ENCODE peak calls at places on chromosomes 2 and 18, in ten cellular contexts. E is coronary artery, D is upper lobe of left lung, N is sigmoid colon, Z is psoas muscle, B is kidney, G is neural progenitor cell, U is left lung, V is heart right ventricle, O is fibroblast of mammary gland. F is an unnamed sample.

GRCh38 chr2:16191431-16192200 is 251.3 kb downstream of the MYCN start:
- DNase-seq in D (no peak), U (no peak), O (no peak), G (no peak), E (no peak), N (no peak), B (no peak), V (no peak), Z (no peak), F (no peak)

GRCh38 chr2:9908639-9909038 is 42.9 kb upstream of the GRHL1 start:
- DNase-seq in G (no peak), N (no peak), E (no peak), Z (no peak), V (no peak), O (no peak), B (no peak), D (no peak), U (no peak), F (no peak)

GRCh38 chr2:61726456-61727209 is 127.2 kb downstream of the FAM161A start:
- DNase-seq in O (no peak), N (no peak), E (no peak), V (no peak), G (no peak), B (no peak), Z (no peak), D (no peak), U (no peak), F (no peak)

GRCh38 chr2:178283519-178283918 is 89.2 kb downstream of the OSBPL6 start:
- DNase-seq in Z (no peak), G (no peak), B (no peak), O (no peak), N (no peak), U (no peak), E (no peak), V (no peak), D (no peak), F (no peak)

GRCh38 chr2:238518127-238518827 is 91.5 kb downstream of the ASB1 start:
- DNase-seq in O (peak; percentile 99), E (no peak), G (no peak), U (no peak), B (peak; percentile 23), Z (no peak), D (no peak), N (no peak), V (no peak), F (no peak)

GRCh38 chr2:20526666-20527065 is 79.8 kb downstream of the RHOB start:
- DNase-seq in O (peak; percentile 52), Z (no peak), U (no peak), G (no peak), D (no peak), E (no peak), N (peak; percentile 67), B (no peak), V (peak; percentile 43), F (no peak)

GRCh38 chr2:223050900-223051299 is 1.1 kb upstream of the KCNE4 start:
- DNase-seq in Z (no peak), N (peak; percentile 67), G (no peak), D (no peak), E (no peak), O (peak; percentile 58), U (no peak), V (peak; percentile 35), B (no peak), F (no peak)

GRCh38 chr2:72035518-72036172 is 112.0 kb downstream of the CYP26B1 start:
- DNase-seq in U (peak; percentile 31), G (no peak), B (no peak), O (peak; percentile 61), D (no peak), E (no peak), V (no peak), Z (no peak), N (no peak), F (peak; percentile 39)

GRCh38 chr2:109380502-109381326 is 233.1 kb downstream of the SEPTIN10 start:
- DNase-seq in V (no peak), E (peak; percentile 55), B (peak; percentile 41), D (peak; percentile 15), Z (peak; percentile 90), U (peak; percentile 41), O (peak; percentile 38), G (no peak), N (peak; percentile 42), F (peak; percentile 29)

DNA sequence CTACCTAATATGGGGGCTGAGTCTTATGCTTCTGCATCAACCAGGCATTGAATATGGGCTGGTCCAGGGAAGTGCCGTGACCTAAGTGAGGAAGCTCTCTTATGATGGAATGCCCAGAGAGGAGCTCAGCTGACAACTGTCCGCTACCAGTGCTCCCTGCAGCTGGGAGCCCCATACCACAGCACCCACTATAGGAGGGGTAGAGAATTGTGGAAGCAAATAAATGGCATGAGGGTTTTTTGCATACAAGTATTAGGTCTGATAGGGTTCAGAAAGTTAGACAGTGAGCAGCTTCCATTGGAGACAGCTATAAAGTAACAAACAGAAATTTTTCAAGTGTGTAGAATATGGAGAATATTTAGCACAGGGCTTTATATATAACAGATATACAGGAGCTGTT is 4.6 kb downstream of the TIMM21 start:
- DNase-seq in V (no peak), D (no peak), U (no peak), E (no peak), N (no peak), Z (no peak), G (no peak), O (no peak), B (no peak), F (no peak)
- TF ChIP-seq CTCF in V (no peak), D (no peak), U (no peak), E (no peak), N (no peak), Z (no peak), G (no peak), O (no peak), B (no peak), F (no peak)

GRCh38 chr2:44929680-44930273 is 11.7 kb upstream of the SIX3 start:
- DNase-seq in D (no peak), Z (no peak), N (no peak), O (no peak), V (no peak), G (peak; percentile 81), U (peak; percentile 69), B (no peak), E (no peak), F (no peak)
- H3K4me3 ChIP-seq in D (no peak overlapping the region), Z (no peak overlapping the region), N (no peak overlapping the region), O (no peak overlapping the region), V (no peak overlapping the region), G (peak overlapping the region; percentile 42), U (no peak overlapping the region), B (no peak overlapping the region), E (peak overlapping the region; percentile 48), F (no peak overlapping the region)

DNA sequence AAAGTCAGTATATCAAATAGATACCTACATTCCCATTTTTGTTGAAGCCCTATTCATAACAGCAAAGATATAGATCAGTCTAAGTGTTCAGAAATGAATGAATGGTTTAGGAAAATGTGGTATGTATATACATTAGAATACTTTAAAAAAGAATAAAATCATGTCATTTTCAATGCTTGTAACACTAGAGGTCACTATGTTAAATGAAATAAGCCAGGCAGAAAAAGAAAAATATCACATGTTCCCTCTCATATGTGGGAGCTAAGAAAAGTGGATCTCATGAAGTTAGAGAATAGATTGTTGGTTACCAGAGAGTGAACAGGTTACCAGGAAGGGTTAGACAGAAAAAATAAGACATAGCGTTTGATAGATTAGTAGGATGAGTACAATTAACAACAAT is 1111.0 kb upstream of the SLC39A10 start:
- DNase-seq in E (no peak), N (no peak), G (no peak), U (no peak), V (no peak), D (no peak), O (peak; percentile 9), B (no peak), Z (no peak), F (no peak)
- TF ChIP-seq CTCF in E (no peak), N (no peak), G (peak; percentile 49), U (no peak), V (no peak), D (no peak), O (peak; percentile 8), B (no peak), Z (no peak), F (peak; percentile 53)

DNA sequence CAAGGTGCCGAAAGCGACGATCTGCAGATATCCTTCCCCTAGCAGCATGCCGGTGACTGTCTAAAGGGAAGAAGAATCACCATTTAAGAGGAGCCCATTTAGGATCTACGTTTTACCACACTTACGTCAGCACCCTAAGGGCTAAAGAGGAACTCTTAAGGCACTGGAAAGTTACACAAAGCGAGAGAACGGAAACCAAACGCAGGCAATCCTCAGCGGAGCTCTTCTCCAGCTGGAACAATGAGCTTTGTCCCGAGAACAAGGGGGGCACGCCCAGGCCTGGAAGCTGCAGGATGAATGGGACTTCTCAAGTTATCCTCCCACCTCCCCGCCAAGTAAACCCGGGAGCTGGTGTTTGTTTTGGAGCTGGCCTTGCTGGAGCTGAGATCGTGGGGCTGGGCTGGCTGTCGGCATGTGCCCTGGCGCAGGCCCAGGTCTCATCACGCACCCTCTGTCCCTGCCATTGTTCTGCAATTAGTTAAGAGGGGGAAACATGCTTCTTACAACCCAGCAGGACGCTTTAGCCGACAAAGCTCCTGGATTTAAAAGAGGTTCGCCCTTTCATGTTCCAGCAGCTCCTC is 36.5 kb downstream of the PXDN start:
- DNase-seq in B (peak; percentile 79), Z (peak; percentile 78), U (no peak), V (peak; percentile 86), E (peak; percentile 88), G (peak; percentile 92), O (peak; percentile 97), N (peak; percentile 92), D (peak; percentile 56), F (peak; percentile 95)
- H3K4me3 ChIP-seq in B (no peak overlapping the region), Z (peak overlapping the region; percentile 4), U (no peak overlapping the region), V (no peak overlapping the region), E (peak overlapping the region; percentile 57), G (peak overlapping the region; percentile 26), O (no peak overlapping the region), N (peak overlapping the region; percentile 11), D (peak overlapping the region; percentile 13), F (no peak overlapping the region)

GRCh38 chr2:100745630-100746029 is 74.3 kb upstream of the NPAS2 start:
- DNase-seq in O (no peak), V (no peak), G (no peak), B (no peak), U (no peak), D (no peak), N (no peak), E (no peak), Z (no peak), F (no peak)
- TF ChIP-seq CTCF in O (no peak), V (no peak), G (no peak), B (no peak), U (no peak), D (no peak), N (no peak), E (no peak), Z (no peak), F (no peak)

DNA sequence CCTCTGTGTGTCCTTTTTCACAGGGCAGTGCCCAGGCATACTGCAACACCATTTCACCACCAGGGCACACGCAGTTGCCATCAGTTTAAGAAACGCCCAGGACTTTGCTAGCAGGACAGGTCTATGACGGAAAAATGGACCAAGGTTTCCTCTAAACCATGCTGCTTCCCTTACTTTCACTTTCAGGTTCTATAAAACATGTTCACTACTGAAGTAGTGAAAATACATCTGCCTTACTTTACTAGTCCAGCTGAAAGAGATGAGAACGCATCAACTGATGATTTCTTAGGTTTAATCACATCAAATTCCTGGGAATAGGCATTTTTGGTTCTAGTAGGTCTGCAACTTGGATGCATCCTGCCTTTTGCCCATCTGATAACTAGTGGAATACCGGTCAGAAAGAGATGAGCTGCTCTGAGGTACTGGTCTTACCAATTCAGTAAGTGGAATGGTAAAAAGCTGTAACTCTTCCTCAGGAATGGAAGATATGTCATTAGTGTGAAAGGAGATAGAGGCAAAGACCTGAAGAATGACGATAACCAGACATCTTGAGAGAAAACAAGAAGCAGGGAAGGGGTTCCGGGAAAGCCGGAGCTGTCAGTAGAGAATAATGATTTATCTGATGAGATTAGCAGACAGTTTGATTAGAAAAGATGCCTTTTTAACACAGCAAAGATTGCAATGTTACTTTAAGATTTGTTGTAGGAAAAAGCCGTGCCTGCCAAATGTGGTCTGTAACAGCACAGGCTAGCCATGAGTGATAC is 110.3 kb downstream of the TCF4 start:
- DNase-seq in B (no peak), V (no peak), D (no peak), E (no peak), G (no peak), N (no peak), Z (peak; percentile 58), O (peak; percentile 72), U (no peak), F (no peak)
- H3K4me3 ChIP-seq in B (peak overlapping the region; percentile 89), V (peak overlapping the region; percentile 52), D (peak overlapping the region; percentile 45), E (peak overlapping the region; percentile 68), G (no peak overlapping the region), N (peak overlapping the region; percentile 48), Z (peak overlapping the region; percentile 73), O (peak overlapping the region; percentile 52), U (peak overlapping the region; percentile 24), F (peak overlapping the region; percentile 34)

F was measured in RWPE2.